ENCODE peak calls at places on chromosomes 1 and 21, in ten cellular contexts. P is heart left ventricle; K is cardiac muscle cell; B is pancreas; G is ascending aorta; T is CD4-positive, CD25-positive, alpha-beta regulatory T cell; U is heart right ventricle; I is stomach; D is astrocyte; Q is left ventricle myocardium inferior. C is an unnamed sample.

GRCh38 chr21:34885125-34885524 is 164.0 kb downstream of the RUNX1 start:
- DNase-seq in P (no peak), K (no peak), B (no peak), G (no peak), T (no peak), U (no peak), I (no peak), D (no peak), Q (no peak), C (no peak)

GRCh38 chr1:52502789-52503188 is 50.1 kb downstream of the TUT4 start:
- DNase-seq in P (no peak), K (peak; percentile 9), B (no peak), G (no peak), T (no peak), U (no peak), I (no peak), D (no peak), Q (no peak), C (no peak)

GRCh38 chr1:64920936-64921589 is 45.3 kb downstream of the JAK1 start:
- DNase-seq in P (no peak), K (no peak), B (no peak), G (no peak), T (peak; percentile 30), U (no peak), I (no peak), D (peak; percentile 67), Q (no peak), C (no peak)

GRCh38 chr21:40054403-40054802 is 187.2 kb downstream of the PCP4 start:
- DNase-seq in P (peak; percentile 50), K (no peak), B (peak; percentile 78), G (peak; percentile 91), T (no peak), U (peak; percentile 21), I (peak; percentile 87), D (peak; percentile 25), Q (no peak), C (no peak)

GRCh38 chr1:154961497-154962237 is at the start of gene PYGO2:
- DNase-seq in P (peak; percentile 82), K (peak; percentile 89), B (peak; percentile 75), G (peak; percentile 90), T (peak; percentile 87), U (peak; percentile 83), I (peak; percentile 81), D (peak; percentile 63), Q (peak; percentile 83), C (peak; percentile 78)

GRCh38 chr21:44714905-44715304 is 3.5 kb upstream of the TSPEAR start:
- DNase-seq in P (no peak), K (no peak), B (no peak), G (peak; percentile 30), T (no peak), U (no peak), I (peak; percentile 13), D (no peak), Q (no peak), C (no peak)

GRCh38 chr1:178648159-178648558 is 76.9 kb upstream of the RALGPS2 start:
- DNase-seq in P (no peak), K (no peak), B (no peak), G (no peak), T (no peak), U (no peak), I (no peak), D (no peak), Q (no peak), C (no peak)

GRCh38 chr1:244035358-244035757 is 15.7 kb upstream of the ZBTB18 start:
- DNase-seq in P (no peak), K (no peak), B (no peak), G (no peak), T (no peak), U (no peak), I (no peak), D (no peak), Q (no peak), C (no peak)

GRCh38 chr1:156419863-156420208 is 50.8 kb downstream of the RHBG start:
- DNase-seq in P (no peak), K (no peak), B (no peak), G (no peak), T (peak; percentile 26), U (no peak), I (no peak), D (no peak), Q (no peak), C (no peak)

GRCh38 chr1:156414440-156415064 is 45.5 kb downstream of the RHBG start:
- DNase-seq in P (no peak), K (peak; percentile 79), B (no peak), G (no peak), T (no peak), U (no peak), I (no peak), D (no peak), Q (no peak), C (no peak)

GRCh38 chr1:156420209-156421061 is 51.4 kb downstream of the RHBG start:
- DNase-seq in P (no peak), K (no peak), B (no peak), G (no peak), T (peak; percentile 67), U (no peak), I (no peak), D (no peak), Q (no peak), C (peak; percentile 31)

GRCh38 chr1:156416993-156417699 is 48.1 kb downstream of the RHBG start:
- DNase-seq in P (no peak), K (no peak), B (no peak), G (no peak), T (no peak), U (no peak), I (no peak), D (no peak), Q (no peak), C (no peak)

DNA sequence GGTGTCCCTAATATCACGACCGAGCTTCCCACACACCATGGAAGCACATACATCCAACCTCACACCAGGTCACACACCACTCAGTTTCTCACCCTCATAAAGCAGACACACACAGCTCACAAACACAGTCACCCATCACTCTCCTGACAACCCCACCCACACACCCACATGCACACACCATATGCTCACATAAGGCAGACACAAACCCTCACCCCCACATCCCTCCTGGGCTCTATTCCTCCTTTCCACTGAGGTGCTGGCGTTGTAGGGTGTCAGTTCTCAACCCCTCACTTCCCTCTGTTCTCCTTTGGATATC is 48.6 kb downstream of the RHBG start:
- DNase-seq in P (no peak), K (no peak), B (no peak), G (no peak), T (no peak), U (no peak), I (no peak), D (no peak), Q (no peak), C (no peak)
- H3K27ac ChIP-seq in P (no peak overlapping the region), K (no peak overlapping the region), B (no peak overlapping the region), G (no peak overlapping the region), T (no peak overlapping the region), U (no peak overlapping the region), I (no peak overlapping the region), D (no peak overlapping the region), Q (no peak overlapping the region), C (no peak overlapping the region)

DNA sequence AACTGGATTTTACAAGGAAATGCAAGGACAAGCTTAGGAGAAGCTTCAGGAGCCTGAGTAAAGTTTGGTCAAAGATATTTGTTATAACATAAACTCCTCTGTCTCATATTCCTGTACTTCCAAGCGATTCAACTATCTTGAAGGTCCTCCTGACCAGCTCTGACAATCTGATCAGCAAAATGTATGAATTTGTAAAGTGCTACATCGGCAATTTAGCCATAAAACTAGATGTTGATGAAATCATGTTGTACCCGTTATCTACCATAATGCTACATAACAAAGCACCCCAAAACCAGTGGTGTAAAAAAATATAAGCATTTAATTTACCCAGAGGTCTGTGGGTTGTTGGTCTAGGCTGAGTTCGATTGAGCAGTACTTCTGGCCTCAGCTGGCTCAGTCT is 19.5 kb upstream of the KRTAP11-1 start:
- DNase-seq in P (no peak), K (no peak), B (no peak), G (no peak), T (no peak), U (no peak), I (no peak), D (no peak), Q (no peak), C (no peak)
- H3K9me3 ChIP-seq in P (no peaks in the 10 kb centered on the region), K (no peaks in the 10 kb centered on the region), B (no peaks in the 10 kb centered on the region), G (no peaks in the 10 kb centered on the region), T (no peaks in the 10 kb centered on the region), U (no peaks in the 10 kb centered on the region), I (no peaks in the 10 kb centered on the region), D (peaks cover 3% of the 10 kb centered on the region), Q (no peaks in the 10 kb centered on the region), C (no peaks in the 10 kb centered on the region)

GRCh38 chr1:228164561-228165371 is 838 bp upstream of the IBA57 start:
- DNase-seq in P (no peak), K (no peak), B (no peak), G (no peak), T (no peak), U (no peak), I (no peak), D (no peak), Q (no peak), C (no peak)

GRCh38 chr1:228163776-228164534 is 1.6 kb upstream of the IBA57 start:
- DNase-seq in P (no peak), K (no peak), B (no peak), G (no peak), T (no peak), U (no peak), I (no peak), D (no peak), Q (no peak), C (no peak)

GRCh38 chr1:228161866-228162265 is 3.7 kb upstream of the IBA57 start:
- DNase-seq in P (no peak), K (no peak), B (no peak), G (no peak), T (no peak), U (no peak), I (no peak), D (no peak), Q (no peak), C (no peak)

GRCh38 chr1:228162286-228163003 is 3.2 kb upstream of the IBA57 start:
- DNase-seq in P (peak; percentile 79), K (no peak), B (no peak), G (no peak), T (peak; percentile 44), U (peak; percentile 78), I (peak; percentile 37), D (peak; percentile 16), Q (peak; percentile 56), C (no peak)

GRCh38 chr1:228163004-228163753 is 2.4 kb upstream of the IBA57 start:
- DNase-seq in P (peak; percentile 85), K (no peak), B (no peak), G (no peak), T (no peak), U (peak; percentile 74), I (peak; percentile 43), D (peak; percentile 65), Q (peak; percentile 67), C (no peak)
- H3K4me3 ChIP-seq in P (no peak overlapping the region), K (no peak overlapping the region), B (no peak overlapping the region), G (no peak overlapping the region), T (no peak overlapping the region), U (no peak overlapping the region), I (no peak overlapping the region), D (no peak overlapping the region), Q (peak overlapping the region; percentile 15), C (no peak overlapping the region)

DNA sequence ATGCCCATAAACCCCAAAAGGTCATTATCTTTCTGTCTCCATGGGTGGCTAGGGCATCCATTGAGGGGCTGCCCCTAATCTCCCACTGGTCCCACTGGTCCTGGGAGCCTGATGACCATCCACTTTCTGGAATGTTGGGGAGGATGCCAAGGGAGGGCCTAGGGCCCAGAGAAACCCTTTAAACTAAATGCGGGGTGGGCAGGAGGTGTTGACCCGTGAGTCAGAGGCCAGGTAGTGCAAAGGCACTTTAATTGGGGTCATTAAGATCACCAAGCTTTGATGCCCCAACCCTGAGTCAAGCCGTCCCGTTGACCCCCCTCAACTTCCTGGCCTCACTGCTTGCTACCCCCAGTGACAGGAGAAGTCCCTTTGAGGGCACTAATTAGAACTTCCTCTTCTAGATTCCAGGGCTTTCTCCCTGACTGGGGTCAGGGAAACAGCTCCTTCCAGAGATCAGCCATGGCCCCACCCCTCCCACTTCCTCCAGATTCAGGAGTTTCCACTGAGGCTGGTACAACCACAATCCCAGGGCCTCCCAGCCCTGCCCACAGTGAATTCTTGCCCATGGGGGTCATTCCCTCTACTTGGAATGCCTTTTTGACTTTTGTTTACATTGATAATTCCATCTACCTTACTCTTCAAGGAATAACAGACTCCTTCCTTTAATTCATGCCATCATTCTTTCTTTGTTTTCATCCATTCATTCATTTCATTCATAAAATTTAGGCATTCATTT is 15.5 kb upstream of the SERINC2 start:
- DNase-seq in P (no peak), K (no peak), B (no peak), G (no peak), T (no peak), U (no peak), I (no peak), D (peak; percentile 39), Q (no peak), C (no peak)
- H3K27ac ChIP-seq in P (no peak overlapping the region), K (no peak overlapping the region), B (no peak overlapping the region), G (no peak overlapping the region), T (no peak overlapping the region), U (no peak overlapping the region), I (no peak overlapping the region), D (no peak overlapping the region), Q (no peak overlapping the region), C (no peak overlapping the region)